ENCODE peak calls at places on chromosomes 6 and 20, in four cellular contexts. One of them, this sample, is unnamed.

GRCh38 chr6:143536461-143536865 is 24.9 kb upstream of the FUCA2 start:
- DNase-seq in esophagus muscularis mucosa: no peak
- DNase-seq in heart left ventricle: peak
- DNase-seq in right lobe of liver: peak
- DNase-seq in this sample: peak

GRCh38 chr6:26142026-26142425 is 54.8 kb downstream of the HFE start:
- DNase-seq in esophagus muscularis mucosa: no peak
- DNase-seq in heart left ventricle: no peak
- DNase-seq in right lobe of liver: no peak
- DNase-seq in this sample: no peak

GRCh38 chr6:51468704-51469103 is 618.7 kb downstream of the PKHD1 start:
- DNase-seq in esophagus muscularis mucosa: no peak
- DNase-seq in heart left ventricle: no peak
- DNase-seq in right lobe of liver: no peak
- DNase-seq in this sample: no peak

GRCh38 chr20:43506238-43506637 is 1.3 kb upstream of the L3MBTL1 start:
- DNase-seq in esophagus muscularis mucosa: no peak
- DNase-seq in heart left ventricle: no peak
- DNase-seq in right lobe of liver: no peak
- DNase-seq in this sample: no peak

GRCh38 chr20:51335329-51335841 is 207.1 kb downstream of the NFATC2 start:
- DNase-seq in esophagus muscularis mucosa: no peak
- DNase-seq in heart left ventricle: no peak
- DNase-seq in right lobe of liver: no peak
- DNase-seq in this sample: no peak

GRCh38 chr6:128208851-128209580 is 308.2 kb upstream of the THEMIS start:
- DNase-seq in esophagus muscularis mucosa: no peak
- DNase-seq in heart left ventricle: no peak
- DNase-seq in right lobe of liver: no peak
- DNase-seq in this sample: no peak

GRCh38 chr6:17574871-17575560 is 25.1 kb upstream of the FAM8A1 start:
- DNase-seq in esophagus muscularis mucosa: peak
- DNase-seq in heart left ventricle: no peak
- DNase-seq in right lobe of liver: no peak
- DNase-seq in this sample: peak

GRCh38 chr20:51695574-51696303 is 72.5 kb downstream of the ATP9A start:
- DNase-seq in esophagus muscularis mucosa: no peak
- DNase-seq in heart left ventricle: no peak
- DNase-seq in right lobe of liver: no peak
- DNase-seq in this sample: no peak

GRCh38 chr20:50380697-50381040 is 129.5 kb upstream of the PTPN1 start:
- DNase-seq in esophagus muscularis mucosa: no peak
- DNase-seq in heart left ventricle: no peak
- DNase-seq in right lobe of liver: peak
- DNase-seq in this sample: no peak

GRCh38 chr6:157832250-157832967 is 9.4 kb downstream of the SNX9 start:
- DNase-seq in esophagus muscularis mucosa: no peak
- DNase-seq in heart left ventricle: no peak
- DNase-seq in right lobe of liver: no peak
- DNase-seq in this sample: no peak

GRCh38 chr20:61560361-61560853 is 308.3 kb downstream of the CDH4 start:
- DNase-seq in esophagus muscularis mucosa: no peak
- DNase-seq in heart left ventricle: peak
- DNase-seq in right lobe of liver: no peak
- DNase-seq in this sample: no peak

GRCh38 chr20:24095753-24096152 is 107.2 kb upstream of the GGTLC1 start:
- DNase-seq in esophagus muscularis mucosa: no peak
- DNase-seq in heart left ventricle: no peak
- DNase-seq in right lobe of liver: no peak
- DNase-seq in this sample: no peak

GRCh38 chr20:57711311-57711712 is 1.5 kb upstream of the PMEPA1 start:
- DNase-seq in esophagus muscularis mucosa: no peak
- DNase-seq in heart left ventricle: no peak
- DNase-seq in right lobe of liver: no peak
- DNase-seq in this sample: no peak

GRCh38 chr6:18753071-18753470 is 365.9 kb downstream of the RNF144B start:
- DNase-seq in esophagus muscularis mucosa: no peak
- DNase-seq in heart left ventricle: no peak
- DNase-seq in right lobe of liver: no peak
- DNase-seq in this sample: no peak

GRCh38 chr20:50450961-50451752 is 59.0 kb upstream of the PTPN1 start:
- DNase-seq in esophagus muscularis mucosa: no peak
- DNase-seq in heart left ventricle: peak
- DNase-seq in right lobe of liver: no peak
- DNase-seq in this sample: peak

GRCh38 chr6:110098511-110099116 is 80.9 kb downstream of the WASF1 start:
- DNase-seq in esophagus muscularis mucosa: no peak
- DNase-seq in heart left ventricle: no peak
- DNase-seq in right lobe of liver: no peak
- DNase-seq in this sample: no peak

GRCh38 chr6:118097576-118097975 is 190.5 kb downstream of the SLC35F1 start:
- DNase-seq in esophagus muscularis mucosa: no peak
- DNase-seq in heart left ventricle: no peak
- DNase-seq in right lobe of liver: no peak
- DNase-seq in this sample: no peak

GRCh38 chr20:41187668-41188067 is 50.3 kb downstream of the PLCG1 start:
- DNase-seq in esophagus muscularis mucosa: no peak
- DNase-seq in heart left ventricle: no peak
- DNase-seq in right lobe of liver: no peak
- DNase-seq in this sample: no peak

GRCh38 chr6:146027586-146028249 is 1.1 kb upstream of the GRM1 start:
- DNase-seq in esophagus muscularis mucosa: no peak
- DNase-seq in heart left ventricle: no peak
- DNase-seq in right lobe of liver: no peak
- DNase-seq in this sample: no peak

GRCh38 chr6:16154904-16155303 is 26.0 kb downstream of the MYLIP start:
- DNase-seq in esophagus muscularis mucosa: no peak
- DNase-seq in heart left ventricle: peak
- DNase-seq in right lobe of liver: no peak
- DNase-seq in this sample: peak

GRCh38 chr20:38109657-38110524 is 55.2 kb downstream of the TGM2 start:
- DNase-seq in esophagus muscularis mucosa: peak
- DNase-seq in heart left ventricle: peak
- DNase-seq in right lobe of liver: no peak
- DNase-seq in this sample: peak

GRCh38 chr6:15854378-15854777 is 191.6 kb upstream of the DTNBP1 start:
- DNase-seq in esophagus muscularis mucosa: no peak
- DNase-seq in heart left ventricle: no peak
- DNase-seq in right lobe of liver: no peak
- DNase-seq in this sample: no peak

GRCh38 chr6:37005061-37005810 is at the start of gene FGD2:
- DNase-seq in esophagus muscularis mucosa: no peak
- DNase-seq in heart left ventricle: no peak
- DNase-seq in right lobe of liver: no peak
- DNase-seq in this sample: no peak

GRCh38 chr20:43739148-43739749 is 12.4 kb upstream of the GTSF1L start:
- DNase-seq in esophagus muscularis mucosa: no peak
- DNase-seq in heart left ventricle: no peak
- DNase-seq in right lobe of liver: no peak
- DNase-seq in this sample: no peak

GRCh38 chr20:40963505-40963845 is 65.1 kb upstream of the TOP1 start:
- DNase-seq in esophagus muscularis mucosa: peak
- DNase-seq in heart left ventricle: no peak
- DNase-seq in right lobe of liver: no peak
- DNase-seq in this sample: no peak

GRCh38 chr6:7446056-7446455 is 56.4 kb downstream of the RIOK1 start:
- DNase-seq in esophagus muscularis mucosa: no peak
- DNase-seq in heart left ventricle: no peak
- DNase-seq in right lobe of liver: no peak
- DNase-seq in this sample: no peak

GRCh38 chr6:95866732-95867131 is 149.0 kb upstream of the FUT9 start:
- DNase-seq in esophagus muscularis mucosa: no peak
- DNase-seq in heart left ventricle: no peak
- DNase-seq in right lobe of liver: peak
- DNase-seq in this sample: no peak

GRCh38 chr6:137309078-137309762 is 90.0 kb upstream of the IFNGR1 start:
- DNase-seq in esophagus muscularis mucosa: no peak
- DNase-seq in heart left ventricle: peak
- DNase-seq in right lobe of liver: peak
- DNase-seq in this sample: peak

DNA sequence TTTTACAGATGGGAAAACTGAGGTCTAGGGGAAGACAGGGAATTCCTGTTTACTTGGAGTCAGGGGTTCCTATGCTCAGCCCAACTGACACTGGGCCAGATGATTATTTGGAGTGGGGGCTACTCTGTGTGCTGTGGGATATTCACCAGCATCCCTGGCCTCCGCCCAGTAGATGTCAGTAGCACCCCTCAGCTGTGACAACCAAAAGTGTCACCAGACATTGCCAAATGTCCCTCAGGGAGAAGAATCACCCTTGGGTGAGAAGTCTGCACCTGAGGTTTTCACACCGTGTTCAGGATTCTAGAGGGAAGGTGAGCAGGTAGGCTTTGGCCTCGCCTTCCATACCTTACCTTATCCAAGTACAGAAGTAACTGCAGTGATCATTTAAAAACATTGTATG is 27.6 kb downstream of the CDH26 start:
- DNase-seq in esophagus muscularis mucosa: peak
- DNase-seq in heart left ventricle: no peak
- DNase-seq in right lobe of liver: no peak
- DNase-seq in this sample: no peak
- TF ChIP-seq CTCF in esophagus muscularis mucosa: no peak
- TF ChIP-seq CTCF in heart left ventricle: no peak
- TF ChIP-seq CTCF in right lobe of liver: peak
- TF ChIP-seq CTCF in this sample: no peak

GRCh38 chr20:63289311-63290135 is 3.5 kb upstream of the COL20A1 start:
- DNase-seq in esophagus muscularis mucosa: no peak
- DNase-seq in heart left ventricle: peak
- DNase-seq in right lobe of liver: no peak
- DNase-seq in this sample: no peak
- TF ChIP-seq POLR2A in esophagus muscularis mucosa: no peak
- TF ChIP-seq POLR2A in heart left ventricle: no peak
- TF ChIP-seq POLR2A in right lobe of liver: no peak
- TF ChIP-seq POLR2A in this sample: no peak

GRCh38 chr20:9457055-9457454 is 57.3 kb upstream of the LAMP5 start:
- DNase-seq in esophagus muscularis mucosa: no peak
- DNase-seq in heart left ventricle: no peak
- DNase-seq in right lobe of liver: no peak
- DNase-seq in this sample: no peak

GRCh38 chr20:9460518-9460917 is 53.9 kb upstream of the LAMP5 start:
- DNase-seq in esophagus muscularis mucosa: no peak
- DNase-seq in heart left ventricle: no peak
- DNase-seq in right lobe of liver: no peak
- DNase-seq in this sample: no peak

GRCh38 chr20:9454781-9455180 is 59.6 kb upstream of the LAMP5 start:
- DNase-seq in esophagus muscularis mucosa: no peak
- DNase-seq in heart left ventricle: no peak
- DNase-seq in right lobe of liver: no peak
- DNase-seq in this sample: no peak

GRCh38 chr20:9458075-9458818 is 56.1 kb upstream of the LAMP5 start:
- DNase-seq in esophagus muscularis mucosa: no peak
- DNase-seq in heart left ventricle: no peak
- DNase-seq in right lobe of liver: no peak
- DNase-seq in this sample: peak
- TF ChIP-seq CTCF in esophagus muscularis mucosa: no peak
- TF ChIP-seq CTCF in heart left ventricle: no peak
- TF ChIP-seq CTCF in right lobe of liver: peak
- TF ChIP-seq CTCF in this sample: peak

DNA sequence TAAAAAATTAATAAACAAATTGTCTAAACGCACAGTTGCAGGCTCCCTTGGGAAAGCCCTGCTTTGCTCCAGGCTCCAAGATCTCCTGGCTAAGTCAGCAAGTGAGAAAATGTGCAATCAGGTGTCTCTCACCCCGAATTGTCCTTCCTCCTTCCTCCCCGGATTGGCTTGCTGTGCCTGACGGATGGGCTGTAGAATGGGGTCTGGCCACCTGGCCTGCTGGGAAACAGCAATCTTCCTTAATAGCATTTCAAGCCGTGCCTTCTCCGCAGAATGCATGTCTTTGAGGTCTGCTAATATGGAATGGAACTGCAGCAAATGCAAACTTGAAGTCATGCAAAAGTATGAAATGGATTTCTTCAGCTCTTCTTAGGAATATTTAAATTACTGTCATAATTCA is 43.7 kb upstream of the CDKAL1 start:
- DNase-seq in esophagus muscularis mucosa: no peak
- DNase-seq in heart left ventricle: no peak
- DNase-seq in right lobe of liver: no peak
- DNase-seq in this sample: no peak
- TF ChIP-seq POLR2A in esophagus muscularis mucosa: no peak
- TF ChIP-seq POLR2A in heart left ventricle: no peak
- TF ChIP-seq POLR2A in right lobe of liver: no peak
- TF ChIP-seq POLR2A in this sample: no peak

DNA sequence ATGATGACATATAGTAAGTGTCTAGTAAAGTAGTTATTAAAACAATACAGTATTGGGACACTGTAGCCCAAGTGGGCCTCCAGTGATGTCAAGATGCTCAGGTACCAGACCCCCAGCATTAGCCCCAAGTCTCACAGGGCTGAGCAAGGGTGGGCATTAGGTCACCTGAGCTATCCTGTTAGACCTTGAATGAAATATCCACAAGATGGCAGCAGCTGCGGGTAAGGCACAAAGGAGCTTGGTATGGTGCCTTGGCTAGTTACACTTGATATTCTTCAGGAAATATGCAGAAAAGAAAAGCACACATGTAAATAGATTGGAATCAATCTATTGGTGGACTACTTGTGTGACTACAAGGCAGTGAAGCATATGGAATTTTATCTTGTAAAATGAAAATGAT is 701.8 kb upstream of the ADGRB3 start:
- DNase-seq in esophagus muscularis mucosa: no peak
- DNase-seq in heart left ventricle: no peak
- DNase-seq in right lobe of liver: no peak
- DNase-seq in this sample: no peak
- TF ChIP-seq CTCF in esophagus muscularis mucosa: no peak
- TF ChIP-seq CTCF in heart left ventricle: no peak
- TF ChIP-seq CTCF in right lobe of liver: no peak
- TF ChIP-seq CTCF in this sample: no peak

GRCh38 chr6:35363293-35363750 is 21.0 kb downstream of the PPARD start:
- DNase-seq in esophagus muscularis mucosa: no peak
- DNase-seq in heart left ventricle: peak
- DNase-seq in right lobe of liver: no peak
- DNase-seq in this sample: no peak
- TF ChIP-seq POLR2A in esophagus muscularis mucosa: no peak
- TF ChIP-seq POLR2A in heart left ventricle: no peak
- TF ChIP-seq POLR2A in right lobe of liver: no peak
- TF ChIP-seq POLR2A in this sample: no peak

DNA sequence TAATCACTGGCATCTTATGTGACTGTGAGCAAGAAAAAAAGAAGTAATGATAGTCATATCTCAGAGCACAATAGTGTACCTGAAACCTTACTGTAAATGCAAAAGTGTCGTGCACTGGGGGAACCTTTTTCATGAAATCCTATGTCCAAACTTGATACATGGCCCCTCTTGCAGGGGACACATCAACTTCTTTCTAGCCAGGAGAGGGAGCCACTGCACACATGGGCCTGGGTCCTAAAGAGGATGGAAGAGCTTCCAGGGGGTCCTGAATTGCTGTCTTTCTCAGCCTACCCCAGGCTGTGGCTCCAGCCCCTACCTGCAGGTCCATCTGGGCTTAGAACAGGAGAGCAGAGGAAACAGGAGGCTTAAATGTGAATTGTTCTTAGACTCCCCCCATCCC is 165.7 kb downstream of the SOD2 start:
- DNase-seq in esophagus muscularis mucosa: no peak
- DNase-seq in heart left ventricle: no peak
- DNase-seq in right lobe of liver: no peak
- DNase-seq in this sample: no peak
- TF ChIP-seq CTCF in esophagus muscularis mucosa: no peak
- TF ChIP-seq CTCF in heart left ventricle: no peak
- TF ChIP-seq CTCF in right lobe of liver: no peak
- TF ChIP-seq CTCF in this sample: no peak

GRCh38 chr20:17612287-17612974 is 42.6 kb downstream of the DSTN start:
- DNase-seq in esophagus muscularis mucosa: peak
- DNase-seq in heart left ventricle: peak
- DNase-seq in right lobe of liver: no peak
- DNase-seq in this sample: peak
- TF ChIP-seq POLR2A in esophagus muscularis mucosa: no peak
- TF ChIP-seq POLR2A in heart left ventricle: no peak
- TF ChIP-seq POLR2A in right lobe of liver: peak
- TF ChIP-seq POLR2A in this sample: no peak

This sample was measured in adrenal gland.